ENCODE peak calls at places on chromosomes 13 and 19, in eight cellular contexts. E, M, X, N, K, C, R and U are unnamed samples.

GRCh38 chr19:51480590-51480989 is 2.3 kb downstream of the CEACAM18 start:
- DNase-seq in N (no peak), R (no peak), K (no peak), X (peak), E (no peak), C (no peak), M (peak), U (peak)

GRCh38 chr19:16463991-16464575 is 7.7 kb downstream of the EPS15L1 start:
- DNase-seq in C (no peak), N (peak), M (peak), R (peak), K (no peak), E (no peak), X (peak), U (peak)

GRCh38 chr13:111216166-111216960 is 101.3 kb downstream of the ARHGEF7 start:
- DNase-seq in M (no peak), K (no peak), E (peak), R (peak), X (peak), C (no peak), N (peak), U (peak)

GRCh38 chr13:72983085-72983768 is 75.6 kb upstream of the KLF5 start:
- DNase-seq in K (no peak), C (no peak), X (no peak), N (peak), R (peak), E (no peak), M (peak), U (peak)

GRCh38 chr13:78100481-78100880 is 181.8 kb upstream of the EDNRB start:
- DNase-seq in K (no peak), C (no peak), R (no peak), E (no peak), N (no peak), X (no peak), M (no peak), U (no peak)

GRCh38 chr19:45182758-45183157 is 4.2 kb downstream of the BLOC1S3 start:
- DNase-seq in K (no peak), C (no peak), E (no peak), R (no peak), X (no peak), N (no peak), M (no peak), U (no peak)

GRCh38 chr19:41449079-41449864 is 6.3 kb downstream of the ERICH4 start:
- DNase-seq in C (peak), E (peak), N (peak), R (peak), X (peak), M (peak), K (peak), U (peak)

GRCh38 chr13:110634558-110634957 is 19.2 kb downstream of the NAXD start:
- DNase-seq in E (no peak), K (no peak), C (no peak), N (peak), X (no peak), R (peak), M (peak), U (peak)

GRCh38 chr19:2944403-2944774 is 382 bp downstream of the ZNF77 start:
- DNase-seq in E (no peak), N (no peak), X (no peak), K (no peak), R (no peak), C (no peak), M (no peak), U (no peak)

GRCh38 chr19:40791349-40791748 is 7.6 kb upstream of the EGLN2 start:
- DNase-seq in M (no peak), X (no peak), N (no peak), R (no peak), C (no peak), E (no peak), K (no peak), U (no peak)

GRCh38 chr13:28735481-28736029 is 16.8 kb upstream of the SLC46A3 start:
- DNase-seq in M (no peak), E (no peak), N (no peak), C (no peak), X (no peak), R (no peak), K (no peak), U (no peak)

GRCh38 chr19:21677696-21678418 is 89.5 kb downstream of the ZNF100 start:
- DNase-seq in X (no peak), K (no peak), M (no peak), R (no peak), E (no peak), N (no peak), C (peak), U (no peak)

GRCh38 chr19:18160792-18161690 is 8.1 kb downstream of the PIK3R2 start:
- DNase-seq in E (peak), N (peak), C (peak), X (peak), K (peak), R (peak), M (peak), U (peak)

GRCh38 chr19:2041686-2042484 is 9.2 kb downstream of the MKNK2 start:
- DNase-seq in M (peak), K (peak), X (peak), N (peak), R (peak), E (peak), C (peak), U (peak)

GRCh38 chr13:100266026-100266425 is 177.1 kb downstream of the PCCA start:
- DNase-seq in C (no peak), M (no peak), E (no peak), K (no peak), R (no peak), X (no peak), N (no peak), U (no peak)

GRCh38 chr19:52691215-52691610 is 43.6 kb downstream of the ZNF611 start:
- DNase-seq in E (no peak), K (no peak), N (no peak), M (no peak), X (no peak), R (no peak), C (peak), U (no peak)

GRCh38 chr13:35159041-35159440 is 217.0 kb downstream of the NBEA start:
- DNase-seq in M (no peak), R (no peak), C (no peak), X (no peak), K (no peak), N (no peak), E (no peak), U (no peak)

GRCh38 chr13:76879211-76879875 is 6.9 kb downstream of the KCTD12 start:
- DNase-seq in R (peak), M (peak), C (peak), N (peak), K (peak), E (no peak), X (no peak), U (peak)

GRCh38 chr19:42850981-42851717 is 28.4 kb downstream of the PSG1 start:
- DNase-seq in N (peak), C (peak), R (peak), E (peak), M (peak), X (no peak), K (no peak), U (peak)

GRCh38 chr19:36041831-36042230 is 9.2 kb upstream of the CLIP3 start:
- DNase-seq in E (no peak), X (peak), C (no peak), K (peak), M (peak), N (peak), R (peak), U (peak)

GRCh38 chr13:84672616-84673015 is 790.3 kb upstream of the SLITRK1 start:
- DNase-seq in R (no peak), C (no peak), X (no peak), M (no peak), E (no peak), N (no peak), K (no peak), U (no peak)

GRCh38 chr13:73809561-73809960 is 324.6 kb downstream of the KLF12 start:
- DNase-seq in E (no peak), N (peak), R (peak), C (no peak), M (peak), X (no peak), K (no peak), U (peak)

GRCh38 chr19:33152178-33152577 is 20.3 kb downstream of the WDR88 start:
- DNase-seq in K (no peak), N (peak), X (no peak), E (no peak), M (peak), R (no peak), C (no peak), U (peak)

GRCh38 chr19:40771101-40771539 is 4.2 kb upstream of the MIA start:
- DNase-seq in M (no peak), X (no peak), C (no peak), N (no peak), E (no peak), R (no peak), K (no peak), U (peak)

GRCh38 chr13:42594577-42595571 is 20.9 kb downstream of the TNFSF11 start:
- DNase-seq in K (peak), M (peak), E (peak), C (no peak), X (peak), N (peak), R (peak), U (peak)

GRCh38 chr19:17468302-17469091 is 1.8 kb upstream of the SLC27A1 start:
- DNase-seq in K (peak), X (no peak), N (no peak), C (peak), M (peak), E (no peak), R (no peak), U (no peak)

GRCh38 chr13:22883961-22884360 is 296.8 kb upstream of the SGCG start:
- DNase-seq in M (no peak), R (no peak), E (no peak), X (no peak), C (no peak), K (no peak), N (no peak), U (no peak)

GRCh38 chr13:79987323-79987722 is 353.6 kb downstream of the SPRY2 start:
- DNase-seq in N (peak), K (no peak), M (no peak), E (no peak), R (no peak), X (no peak), C (no peak), U (no peak)

GRCh38 chr13:86877449-86877848 is 793.7 kb upstream of the SLITRK5 start:
- DNase-seq in R (no peak), M (no peak), N (no peak), E (no peak), K (no peak), X (no peak), C (no peak), U (peak)

DNA sequence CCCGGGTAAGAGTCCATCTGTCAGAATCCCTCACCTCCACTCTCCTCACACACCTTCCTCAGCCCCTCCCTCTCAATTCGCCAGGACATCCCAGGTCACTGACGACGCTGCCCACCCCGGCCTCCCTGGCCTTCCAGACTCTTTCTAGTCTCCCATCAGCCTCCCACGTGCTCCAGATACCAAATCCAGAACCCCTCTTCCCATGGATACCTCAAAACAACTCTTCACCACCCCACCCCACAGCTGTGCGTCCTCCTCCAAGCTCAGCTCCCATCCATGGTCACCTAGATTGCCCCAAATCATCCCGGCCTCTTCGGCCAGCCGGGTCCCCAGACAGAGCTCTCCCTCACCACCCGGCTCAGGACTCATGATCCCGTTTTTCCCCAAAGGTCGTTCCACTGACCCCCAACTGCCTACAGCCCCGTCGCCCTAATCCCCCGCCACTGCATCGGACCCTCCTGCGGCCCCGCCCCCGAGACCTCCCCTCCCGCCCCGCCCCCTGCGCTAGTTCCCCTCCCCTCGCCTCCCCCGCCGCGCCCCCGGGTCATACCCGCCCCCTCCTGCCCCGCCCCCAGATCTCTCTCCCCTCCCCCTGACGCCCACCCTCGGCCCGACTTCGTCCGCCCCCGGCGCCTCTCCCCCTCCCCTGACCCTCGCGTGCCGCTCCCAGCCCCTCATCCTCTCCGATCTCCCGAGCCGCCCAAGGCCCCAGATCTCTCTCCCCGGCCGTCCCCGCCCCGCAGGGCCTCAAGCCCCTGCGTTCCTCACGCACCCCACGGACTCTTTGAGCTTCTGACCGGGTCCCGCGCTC is 546 bp downstream of the UBXN6 start:
- DNase-seq in K (peak), E (no peak), X (peak), R (peak), C (peak), N (peak), M (peak), U (peak)
- H3K4me3 ChIP-seq in K (peak), E (peak), X (peak), R (peak), C (peak), N (peak), M (peak), U (peak)

DNA sequence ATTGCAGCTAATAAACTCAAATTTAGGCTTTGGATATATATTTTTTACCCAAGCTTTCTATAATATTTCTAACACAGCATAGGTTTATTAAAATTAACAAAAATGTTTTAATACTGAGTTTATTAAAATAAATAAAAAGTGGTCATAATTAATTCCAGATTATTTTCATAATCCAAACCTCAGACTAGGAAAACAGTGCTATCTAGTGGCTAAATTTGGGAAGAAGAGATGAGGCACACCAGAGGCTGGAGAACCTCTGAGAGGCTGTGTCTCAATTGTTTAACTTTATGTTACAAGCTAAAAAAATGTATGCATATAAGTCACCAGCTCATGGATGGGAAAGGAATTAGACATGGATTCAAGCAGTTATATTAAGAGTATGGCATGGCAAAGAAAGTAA is 392.5 kb downstream of the DIAPH3 start:
- DNase-seq in R (peak), M (peak), N (peak), C (no peak), K (no peak), X (peak), E (no peak), U (peak)
- TF ChIP-seq CTCF in R (peak), M (peak), N (peak), C (peak), K (no peak), X (peak), E (peak), U (peak)

GRCh38 chr13:94323746-94324408 is 155.6 kb downstream of the DCT start:
- DNase-seq in E (no peak), R (no peak), N (no peak), M (no peak), K (no peak), X (no peak), C (no peak), U (no peak)
- H3K4me3 ChIP-seq in E (no peak), R (no peak), N (no peak), M (no peak), K (no peak), X (no peak), C (no peak), U (no peak)

DNA sequence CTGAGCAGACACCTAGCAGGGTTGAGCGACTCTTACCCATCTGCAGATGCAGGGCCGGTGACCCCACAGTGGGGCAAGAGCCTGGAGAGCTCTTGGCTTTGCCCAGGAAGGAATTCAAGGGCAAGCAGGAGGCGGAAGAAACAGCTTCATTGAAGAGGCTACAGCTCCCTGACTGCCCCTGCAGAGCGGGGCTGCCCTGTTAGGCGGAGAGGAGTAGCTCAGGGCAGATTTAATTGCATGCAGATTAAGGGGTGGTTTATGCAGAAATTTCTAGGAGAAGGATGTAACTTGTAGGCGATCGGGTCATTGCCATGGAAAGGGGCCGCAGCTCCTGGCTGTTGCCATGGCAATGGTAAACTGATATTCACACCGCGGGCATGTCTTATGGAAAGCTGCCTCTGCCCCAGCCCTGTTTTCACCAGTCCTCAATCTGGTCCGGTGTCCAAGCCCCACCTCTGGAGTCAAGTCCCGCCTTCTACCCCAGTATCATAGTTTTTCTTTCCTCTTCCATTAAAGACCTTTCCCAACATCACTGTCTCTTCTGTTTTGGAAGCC is 94.2 kb downstream of the ATP11A start:
- DNase-seq in X (no peak), M (no peak), K (no peak), C (no peak), E (no peak), N (no peak), R (no peak), U (no peak)
- TF ChIP-seq CTCF in X (no peak), M (no peak), K (no peak), C (no peak), E (no peak), N (no peak), R (no peak), U (no peak)

DNA sequence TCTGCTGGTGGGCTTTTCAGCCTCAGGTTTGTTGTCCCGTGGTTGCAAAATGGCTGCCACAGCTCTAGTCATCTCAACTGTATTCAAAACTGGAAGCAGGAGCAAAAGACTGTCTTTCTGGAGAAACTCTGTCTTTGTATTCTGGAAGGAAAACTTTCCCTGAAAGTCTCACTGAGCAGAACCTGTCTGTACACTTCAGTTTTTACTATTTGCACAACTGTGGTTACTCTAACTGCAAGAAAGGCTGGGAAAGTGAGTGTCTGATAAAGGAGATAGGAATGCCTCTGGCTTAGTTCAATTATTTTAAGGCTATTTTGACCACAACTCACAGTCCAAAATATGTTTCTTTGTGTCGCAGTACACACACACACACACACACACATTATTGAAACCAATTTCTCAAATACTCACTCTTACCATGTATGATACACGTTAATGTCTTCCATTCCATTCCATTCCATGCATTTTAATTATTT is 49.7 kb upstream of the EHD2 start:
- DNase-seq in E (no peak), M (peak), R (peak), X (no peak), C (no peak), K (no peak), N (peak), U (peak)
- H3K4me3 ChIP-seq in E (no peak), M (no peak), R (peak), X (no peak), C (no peak), K (no peak), N (no peak), U (no peak)